ENCODE peak calls at places on chromosomes 4 and X, in five cellular contexts. T, F, W, K and R are unnamed samples.

GRCh38 chr4:103011378-103012025 is 8.0 kb downstream of the SLC9B1 start:
- DNase-seq in T (peak), F (peak), W (no peak), K (no peak), R (peak)

GRCh38 chrX:18491601-18492000 is 66.2 kb downstream of the CDKL5 start:
- DNase-seq in T (no peak), F (no peak), W (no peak), K (no peak), R (no peak)

GRCh38 chr4:96016615-96017299 is 176.9 kb downstream of the PDHA2 start:
- DNase-seq in T (no peak), F (no peak), W (peak), K (no peak), R (peak)

GRCh38 chr4:110621328-110621812 is 1.5 kb downstream of the PITX2 start:
- DNase-seq in T (no peak), F (no peak), W (no peak), K (no peak), R (no peak)

GRCh38 chrX:113391875-113392274 is 551.2 kb upstream of the AMOT start:
- DNase-seq in T (peak), F (no peak), W (no peak), K (no peak), R (no peak)

GRCh38 chrX:153057281-153057680 is 1.0 kb downstream of the PNMA3 start:
- DNase-seq in T (no peak), F (no peak), W (no peak), K (no peak), R (no peak)

GRCh38 chrX:150627957-150628356 is 59.5 kb downstream of the MTM1 start:
- DNase-seq in T (no peak), F (no peak), W (no peak), K (no peak), R (no peak)

GRCh38 chr4:15521442-15522039 is 51.9 kb downstream of the CC2D2A start:
- DNase-seq in T (no peak), F (no peak), W (no peak), K (peak), R (no peak)

GRCh38 chr4:41361831-41362646 is 105.3 kb downstream of the UCHL1 start:
- DNase-seq in T (no peak), F (no peak), W (no peak), K (peak), R (no peak)

GRCh38 chrX:45850775-45851433 is 650.2 kb upstream of the DIPK2B start:
- DNase-seq in T (peak), F (peak), W (peak), K (peak), R (peak)

GRCh38 chrX:84993150-84993549 is 10.5 kb upstream of the APOOL start:
- DNase-seq in T (no peak), F (no peak), W (no peak), K (no peak), R (no peak)

GRCh38 chr4:176258135-176258534 is 10.9 kb downstream of the ASB5 start:
- DNase-seq in T (no peak), F (no peak), W (no peak), K (no peak), R (no peak)

GRCh38 chr4:123588631-123589223 is 192.1 kb downstream of the SPRY1 start:
- DNase-seq in T (no peak), F (peak), W (peak), K (no peak), R (no peak)

GRCh38 chr4:127586922-127587571 is 45.7 kb upstream of the INTU start:
- DNase-seq in T (no peak), F (no peak), W (no peak), K (peak), R (peak)

GRCh38 chr4:1381181-1381621 is 25.0 kb downstream of the NKX1-1 start:
- DNase-seq in T (no peak), F (no peak), W (no peak), K (no peak), R (no peak)

GRCh38 chr4:86744570-86744969 is 104.6 kb downstream of the SLC10A6 start:
- DNase-seq in T (no peak), F (no peak), W (no peak), K (no peak), R (peak)

DNA sequence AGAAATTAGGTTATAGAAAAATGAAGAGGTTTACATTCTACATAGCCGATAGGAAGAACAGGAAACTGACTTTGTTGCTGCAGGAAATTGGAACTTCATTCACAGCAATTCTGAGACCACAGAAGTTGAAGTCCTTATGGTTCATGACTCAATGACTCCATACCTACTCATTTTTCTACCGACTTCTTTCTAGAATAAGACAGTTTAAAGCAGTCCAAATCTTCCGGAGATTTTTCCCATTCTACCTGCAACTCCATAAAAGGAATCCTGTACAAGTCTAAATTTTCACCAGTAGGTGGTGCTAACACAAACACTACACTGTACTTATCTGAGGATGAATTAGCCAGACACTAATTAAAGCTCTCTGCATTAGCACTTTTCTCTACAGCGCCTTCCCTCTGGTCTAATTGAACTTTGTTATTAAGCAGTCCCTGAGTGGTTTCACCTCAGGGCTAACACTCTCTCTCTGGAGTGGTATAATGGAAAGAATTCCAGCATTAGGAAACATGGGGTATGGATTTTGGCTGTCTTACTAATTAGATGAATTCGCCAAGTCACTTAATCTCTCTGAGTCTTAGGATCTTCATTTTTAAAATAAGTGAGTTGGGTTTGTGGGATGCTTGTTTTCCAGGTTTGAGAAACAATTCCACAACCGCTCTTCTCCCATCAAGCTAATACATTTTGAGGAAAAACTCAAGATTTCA is 167.9 kb downstream of the SMIM20 start:
- DNase-seq in T (no peak), F (no peak), W (no peak), K (peak), R (peak)
- H3K4me3 ChIP-seq in T (no peak), F (no peak), W (no peak), K (no peak), R (no peak)

DNA sequence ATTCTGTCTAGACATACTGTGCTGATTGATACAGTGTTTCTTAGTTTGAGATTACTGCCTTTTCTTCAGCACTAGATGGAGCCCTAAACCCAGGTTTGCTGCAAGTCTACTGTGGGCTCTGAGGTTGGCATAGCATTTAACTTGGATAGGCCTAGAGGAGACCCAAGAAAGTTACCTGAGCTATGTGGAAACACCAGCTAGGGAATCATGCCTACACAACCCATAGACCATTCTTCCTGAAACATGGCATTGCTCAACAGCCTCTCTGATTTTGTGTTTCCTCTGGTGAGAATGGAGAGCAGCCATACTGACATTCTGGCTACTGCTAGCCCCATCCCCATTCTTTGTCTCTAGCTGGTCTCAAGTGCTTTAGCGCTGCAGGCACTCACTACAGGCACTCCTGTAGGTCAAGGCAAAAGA is 287.7 kb upstream of the PCDH18 start:
- DNase-seq in T (no peak), F (no peak), W (no peak), K (peak), R (peak)
- TF ChIP-seq CTCF in T (peak), F (peak), W (peak), K (peak), R (peak)

GRCh38 chr4:154643493-154643892 is 31.0 kb upstream of the FGG start:
- DNase-seq in T (no peak), F (no peak), W (no peak), K (no peak), R (peak)

GRCh38 chr4:154640999-154641398 is 28.5 kb upstream of the FGG start:
- DNase-seq in T (no peak), F (no peak), W (no peak), K (no peak), R (no peak)

DNA sequence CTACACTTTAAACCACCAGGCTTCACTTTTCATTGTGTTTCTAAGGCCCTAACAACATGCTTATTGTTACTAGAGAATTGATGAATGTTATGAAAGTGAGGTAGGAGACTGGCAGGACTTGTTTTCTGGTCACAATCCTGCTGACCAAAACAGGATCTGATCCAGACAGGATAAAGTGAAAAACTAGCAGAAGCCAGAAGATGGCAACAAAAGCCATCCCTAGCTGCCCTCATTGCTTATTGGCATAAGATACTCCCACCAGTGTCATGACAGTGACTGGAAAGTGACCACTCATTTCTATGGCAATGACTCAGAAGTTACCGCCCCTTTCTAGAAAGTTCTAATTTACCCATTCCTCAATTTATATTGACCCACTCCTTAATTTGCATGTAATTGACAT is 29.9 kb upstream of the FGG start:
- DNase-seq in T (no peak), F (no peak), W (no peak), K (no peak), R (peak)
- H3K4me3 ChIP-seq in T (no peak), F (no peak), W (no peak), K (no peak), R (no peak)

GRCh38 chr4:135418353-135418752 is 1216.8 kb upstream of the PABPC4L start:
- DNase-seq in T (no peak), F (no peak), W (no peak), K (peak), R (peak)
- TF ChIP-seq CTCF in T (no peak), F (no peak), W (no peak), K (peak), R (peak)

GRCh38 chrX:14501312-14501711 is 28.0 kb upstream of the GLRA2 start:
- DNase-seq in T (no peak), F (no peak), W (peak), K (no peak), R (no peak)

GRCh38 chrX:14497184-14497666 is 32.1 kb upstream of the GLRA2 start:
- DNase-seq in T (no peak), F (no peak), W (peak), K (no peak), R (no peak)

GRCh38 chrX:14491689-14492088 is 37.6 kb upstream of the GLRA2 start:
- DNase-seq in T (no peak), F (no peak), W (no peak), K (no peak), R (peak)

GRCh38 chrX:14496674-14497073 is 32.7 kb upstream of the GLRA2 start:
- DNase-seq in T (no peak), F (no peak), W (no peak), K (no peak), R (no peak)
- H3K4me3 ChIP-seq in T (no peak), F (peak), W (peak), K (peak), R (no peak)

GRCh38 chrX:25196221-25196620 is 180.5 kb upstream of the ARX start:
- DNase-seq in T (no peak), F (no peak), W (no peak), K (no peak), R (no peak)

GRCh38 chrX:25191403-25191802 is 175.6 kb upstream of the ARX start:
- DNase-seq in T (no peak), F (no peak), W (no peak), K (no peak), R (no peak)
- TF ChIP-seq CTCF in T (no peak), F (no peak), W (no peak), K (peak), R (peak)